ENCODE peak calls at places on chromosome 15, in nine cellular contexts. P is HFFc6; D is astrocyte of the spinal cord; X is foreskin fibroblast; Y is tibial artery; L is WTC11; H is HL-60; I is fibroblast of the aortic adventitia; T is CD4-positive, alpha-beta T cell. E is an unnamed sample.

GRCh38 chr15:50675524-50676144 is 11.0 kb downstream of the TRPM7 start:
- DNase-seq in H (no peak), L (no peak), T (no peak), X (peak), Y (no peak), D (peak), I (peak), P (peak), E (peak)

GRCh38 chr15:76972420-76973361 is 22.2 kb upstream of the PSTPIP1 start:
- DNase-seq in I (peak), H (no peak), X (no peak), D (no peak), P (no peak), T (no peak), L (no peak), Y (no peak), E (peak)

GRCh38 chr15:75702431-75702830 is 10.2 kb downstream of the CSPG4 start:
- DNase-seq in I (no peak), L (no peak), Y (peak), X (no peak), D (no peak), P (no peak), T (no peak), H (no peak), E (no peak)

GRCh38 chr15:71508081-71508682 is 302.2 kb upstream of the NR2E3 start:
- DNase-seq in L (no peak), D (no peak), Y (no peak), X (no peak), T (no peak), I (no peak), P (no peak), H (no peak), E (no peak)

GRCh38 chr15:35827949-35828348 is 282.0 kb upstream of the DPH6 start:
- DNase-seq in T (no peak), I (no peak), Y (no peak), D (no peak), L (no peak), H (no peak), X (no peak), P (no peak), E (no peak)

GRCh38 chr15:93894438-93894837 is 336.9 kb upstream of the MCTP2 start:
- DNase-seq in L (no peak), Y (no peak), P (no peak), X (no peak), H (no peak), I (no peak), D (no peak), T (no peak), E (no peak)

GRCh38 chr15:85899927-85900326 is 105.2 kb upstream of the KLHL25 start:
- DNase-seq in Y (no peak), H (no peak), X (no peak), T (no peak), P (no peak), D (no peak), I (no peak), L (no peak), E (no peak)

GRCh38 chr15:59105839-59106238 is 893 bp downstream of the CCNB2 start:
- DNase-seq in H (no peak), X (no peak), Y (no peak), P (no peak), D (no peak), I (no peak), L (no peak), T (no peak), E (no peak)

GRCh38 chr15:59284768-59285368 is 78.2 kb downstream of the LDHAL6B start:
- DNase-seq in X (no peak), Y (no peak), I (no peak), P (no peak), D (no peak), H (no peak), T (no peak), L (no peak), E (no peak)

GRCh38 chr15:25715536-25716413 is 147.4 kb downstream of the ATP10A start:
- DNase-seq in P (no peak), D (no peak), I (no peak), Y (peak), T (no peak), X (no peak), L (no peak), H (no peak), E (no peak)

GRCh38 chr15:70269991-70270751 is 172.5 kb upstream of the TLE3 start:
- DNase-seq in D (peak), I (no peak), T (no peak), X (no peak), H (no peak), Y (no peak), L (no peak), P (no peak), E (peak)

GRCh38 chr15:27623560-27624305 is 475.4 kb downstream of the OCA2 start:
- DNase-seq in P (no peak), Y (no peak), I (no peak), X (no peak), T (no peak), D (no peak), H (no peak), L (no peak), E (no peak)

GRCh38 chr15:29731865-29732264 is 90.4 kb downstream of the TJP1 start:
- DNase-seq in L (no peak), T (no peak), X (no peak), I (no peak), H (no peak), P (peak), Y (no peak), D (no peak), E (no peak)

GRCh38 chr15:39392469-39393047 is 188.3 kb upstream of the THBS1 start:
- DNase-seq in H (no peak), X (no peak), L (no peak), T (no peak), P (no peak), D (no peak), I (no peak), Y (no peak), E (no peak)

GRCh38 chr15:68403161-68403941 is 28.6 kb downstream of the ITGA11 start:
- DNase-seq in H (no peak), D (no peak), P (no peak), L (no peak), X (no peak), I (no peak), Y (peak), T (no peak), E (no peak)

GRCh38 chr15:86231864-86232801 is 152.5 kb downstream of the AGBL1 start:
- DNase-seq in Y (no peak), T (peak), H (peak), L (peak), X (no peak), D (peak), P (no peak), I (peak), E (peak)

GRCh38 chr15:71813723-71814470 is 3.5 kb downstream of the NR2E3 start:
- DNase-seq in X (no peak), H (no peak), L (no peak), T (no peak), I (no peak), P (no peak), Y (no peak), D (no peak), E (no peak)

GRCh38 chr15:38886315-38887163 is 321.9 kb upstream of the RASGRP1 start:
- DNase-seq in X (peak), T (no peak), L (no peak), I (peak), D (peak), P (peak), Y (no peak), H (no peak), E (peak)

GRCh38 chr15:57610130-57610529 is 18.4 kb downstream of the MYZAP start:
- DNase-seq in L (no peak), T (no peak), H (no peak), D (peak), I (peak), X (peak), P (peak), Y (peak), E (peak)

GRCh38 chr15:58066042-58066867 is 744 bp upstream of the ALDH1A2 start:
- DNase-seq in X (peak), P (peak), T (peak), H (peak), L (peak), D (peak), Y (peak), I (peak), E (peak)

GRCh38 chr15:47477253-47477652 is 240.1 kb upstream of the SEMA6D start:
- DNase-seq in T (no peak), I (no peak), X (no peak), D (no peak), Y (no peak), P (no peak), L (no peak), H (no peak), E (peak)

GRCh38 chr15:96356494-96357455 is 26.3 kb downstream of the NR2F2 start:
- DNase-seq in X (peak), I (peak), P (peak), L (peak), D (peak), H (peak), T (peak), Y (peak), E (peak)

GRCh38 chr15:91113036-91113435 is 13.0 kb downstream of the SV2B start:
- DNase-seq in L (peak), H (no peak), D (no peak), Y (no peak), P (no peak), I (no peak), T (no peak), X (no peak), E (no peak)

GRCh38 chr15:46091860-46092450 is 457.1 kb downstream of the SQOR start:
- DNase-seq in H (peak), X (peak), P (peak), D (peak), Y (no peak), T (no peak), L (peak), I (no peak), E (peak)

GRCh38 chr15:43067717-43068461 is 37.9 kb downstream of the UBR1 start:
- DNase-seq in H (no peak), X (peak), P (no peak), D (peak), T (no peak), L (no peak), Y (no peak), I (peak), E (peak)

GRCh38 chr15:49847436-49847835 is 226.6 kb downstream of the DTWD1 start:
- DNase-seq in T (no peak), L (no peak), H (no peak), X (no peak), Y (no peak), I (peak), D (peak), P (peak), E (peak)

GRCh38 chr15:64045774-64046346 is 425 bp downstream of the DAPK2 start:
- DNase-seq in T (no peak), L (no peak), I (no peak), D (no peak), Y (peak), P (no peak), H (no peak), X (no peak), E (no peak)

GRCh38 chr15:25683911-25684310 is 179.2 kb downstream of the ATP10A start:
- DNase-seq in L (peak), Y (no peak), T (no peak), P (no peak), H (no peak), D (no peak), I (no peak), X (no peak), E (no peak)

GRCh38 chr15:85494035-85494793 is 113.8 kb downstream of the AKAP13 start:
- DNase-seq in D (peak), P (peak), Y (no peak), X (peak), H (no peak), I (peak), L (no peak), T (no peak), E (peak)

GRCh38 chr15:89494941-89495637 is 1.3 kb downstream of the RHCG start:
- DNase-seq in Y (peak), L (peak), H (peak), I (peak), X (no peak), T (no peak), D (no peak), P (no peak), E (peak)

GRCh38 chr15:89494006-89494405 is 2.4 kb downstream of the RHCG start:
- DNase-seq in T (no peak), D (no peak), P (no peak), H (no peak), X (no peak), I (no peak), L (no peak), Y (peak), E (no peak)

GRCh38 chr15:89498574-89498906 is 2.2 kb upstream of the RHCG start:
- DNase-seq in X (no peak), D (no peak), Y (no peak), L (no peak), I (no peak), T (no peak), P (no peak), H (no peak), E (no peak)

GRCh38 chr15:89495638-89496145 is 691 bp downstream of the RHCG start:
- DNase-seq in L (no peak), I (no peak), T (no peak), Y (peak), P (no peak), D (no peak), H (peak), X (no peak), E (no peak)

GRCh38 chr15:89496155-89497098 is at the start of gene RHCG:
- DNase-seq in I (peak), L (peak), T (no peak), Y (peak), D (no peak), H (peak), X (peak), P (no peak), E (peak)
- TF ChIP-seq CTCF in I (peak), L (no peak), T (no peak), Y (no peak), D (peak), H (no peak), X (peak), P (peak), E (peak)

GRCh38 chr15:40414816-40415215 is 9.2 kb downstream of the IVD start:
- DNase-seq in D (no peak), Y (no peak), P (no peak), H (no peak), X (no peak), T (no peak), I (no peak), L (no peak), E (no peak)
- TF ChIP-seq CTCF in D (no peak), Y (no peak), P (no peak), H (no peak), X (no peak), T (no peak), I (no peak), L (no peak), E (no peak)

GRCh38 chr15:74398183-74398582 is 30.7 kb upstream of the CYP11A1 start:
- DNase-seq in H (no peak), L (no peak), P (no peak), D (no peak), Y (no peak), T (no peak), X (no peak), I (no peak), E (no peak)

GRCh38 chr15:74395319-74396145 is 28.1 kb upstream of the CYP11A1 start:
- DNase-seq in T (no peak), L (no peak), Y (no peak), H (no peak), D (no peak), X (no peak), I (no peak), P (no peak), E (no peak)

GRCh38 chr15:74397239-74398068 is 30.0 kb upstream of the CYP11A1 start:
- DNase-seq in L (no peak), P (no peak), D (no peak), H (no peak), X (no peak), Y (no peak), I (no peak), T (no peak), E (no peak)

GRCh38 chr15:74396146-74396438 is 28.6 kb upstream of the CYP11A1 start:
- DNase-seq in T (no peak), X (no peak), L (no peak), Y (no peak), H (no peak), I (no peak), P (no peak), D (no peak), E (no peak)

GRCh38 chr15:74396445-74397238 is 29.2 kb upstream of the CYP11A1 start:
- DNase-seq in P (peak), D (peak), L (no peak), Y (no peak), T (no peak), X (peak), H (peak), I (peak), E (no peak)
- TF ChIP-seq CTCF in P (peak), D (no peak), L (no peak), Y (no peak), T (no peak), X (no peak), H (no peak), I (no peak), E (no peak)

DNA sequence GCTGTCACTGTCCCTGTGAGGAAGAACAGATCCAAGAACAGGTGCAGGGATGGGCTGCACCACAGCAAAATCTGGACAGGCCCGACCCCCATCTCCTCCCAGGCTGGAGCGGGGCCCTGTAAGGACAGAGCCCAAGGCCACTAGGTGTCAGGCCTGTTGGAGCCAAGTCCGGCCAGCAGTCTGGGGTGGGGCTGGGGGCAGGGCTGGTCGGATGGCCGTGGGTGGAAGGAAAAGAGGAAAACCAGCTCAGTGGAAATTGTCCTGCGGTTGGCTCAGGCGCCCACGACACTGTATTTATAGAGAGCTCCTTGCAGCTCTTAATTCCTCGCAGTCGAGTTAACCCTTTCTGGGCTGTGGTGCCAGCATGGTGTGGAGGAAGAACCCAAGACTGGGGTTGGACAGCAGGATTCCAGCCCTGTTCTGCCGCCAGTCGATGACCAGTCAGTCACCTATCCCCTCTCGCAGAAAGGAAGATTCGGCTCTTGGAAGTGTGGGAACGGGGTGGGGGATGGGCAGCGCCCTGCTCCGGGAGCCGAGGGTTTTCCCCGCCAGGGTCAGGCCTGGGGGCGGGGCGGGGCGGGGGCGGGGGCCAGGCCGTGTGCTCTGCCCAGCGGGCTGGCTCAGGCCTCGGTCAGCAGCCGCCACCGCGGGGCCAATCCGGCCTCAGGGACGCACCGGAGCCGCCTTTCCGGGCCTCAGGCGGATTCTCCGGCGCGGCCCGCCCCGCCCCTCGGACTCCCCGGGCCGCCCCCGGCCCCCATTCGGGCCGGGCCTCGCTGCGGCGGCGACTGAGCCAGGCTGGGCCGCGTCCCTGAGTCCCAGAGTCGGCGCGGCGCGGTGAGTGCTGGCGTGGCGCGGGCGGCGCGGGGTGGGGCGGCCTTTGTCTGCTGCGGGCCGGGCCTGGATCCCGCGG is at the start of gene CD276:
- DNase-seq in I (peak), D (peak), P (peak), T (no peak), X (peak), H (no peak), Y (peak), L (peak), E (peak)
- TF ChIP-seq CTCF in I (peak), D (peak), P (peak), T (no peak), X (peak), H (no peak), Y (peak), L (no peak), E (peak)

GRCh38 chr15:51750186-51750585 is 1.2 kb upstream of the TMOD2 start:
- DNase-seq in X (no peak), D (no peak), P (no peak), H (no peak), L (no peak), Y (no peak), I (no peak), T (no peak), E (no peak)

GRCh38 chr15:51752918-51753317 is 1.5 kb downstream of the TMOD2 start:
- DNase-seq in X (no peak), Y (no peak), D (no peak), P (no peak), L (no peak), T (no peak), I (no peak), H (peak), E (no peak)

GRCh38 chr15:51750942-51751686 is at the start of gene TMOD2:
- DNase-seq in P (no peak), L (peak), D (peak), H (peak), T (peak), Y (peak), X (no peak), I (peak), E (peak)

GRCh38 chr15:51751687-51752683 is 588 bp downstream of the TMOD2 start:
- DNase-seq in X (no peak), Y (no peak), P (no peak), L (peak), H (peak), I (no peak), D (peak), T (no peak), E (peak)

DNA sequence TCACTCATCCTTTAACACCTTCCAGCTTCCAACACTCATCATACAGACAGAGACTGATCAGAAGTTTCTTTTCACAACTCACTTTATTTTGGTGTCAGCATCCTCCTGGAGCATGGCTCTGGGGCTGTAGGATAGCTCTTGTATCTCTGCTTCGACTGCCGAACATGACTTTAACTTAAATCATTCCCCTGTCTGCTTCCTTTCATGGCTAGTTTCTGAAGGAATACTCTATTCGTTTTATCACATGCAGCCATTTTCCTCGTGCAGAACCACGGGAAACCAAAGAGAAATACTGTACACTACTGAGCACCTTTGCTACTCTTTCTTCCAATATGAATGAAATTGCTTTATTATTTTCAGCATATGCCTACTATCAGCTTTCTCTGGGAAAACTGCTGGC is 2.1 kb upstream of the TMOD2 start:
- DNase-seq in L (no peak), P (no peak), Y (no peak), I (no peak), D (no peak), H (no peak), T (no peak), X (no peak), E (no peak)
- TF ChIP-seq CTCF in L (no peak), P (no peak), Y (no peak), I (no peak), D (no peak), H (no peak), T (no peak), X (no peak), E (no peak)

GRCh38 chr15:80475572-80475971 is 71.4 kb downstream of the ARNT2 start:
- DNase-seq in L (no peak), D (no peak), Y (no peak), X (no peak), P (no peak), I (no peak), H (no peak), T (no peak), E (no peak)
- TF ChIP-seq CTCF in L (no peak), D (peak), Y (no peak), X (no peak), P (peak), I (peak), H (peak), T (no peak), E (peak)

GRCh38 chr15:101775136-101775535 is 28.2 kb upstream of the OR4F6 start:
- DNase-seq in H (no peak), I (no peak), D (no peak), Y (no peak), L (no peak), X (no peak), P (no peak), T (no peak), E (no peak)

GRCh38 chr15:101772921-101773320 is 30.4 kb upstream of the OR4F6 start:
- DNase-seq in D (no peak), P (no peak), Y (no peak), X (no peak), I (no peak), L (no peak), H (no peak), T (no peak), E (no peak)

DNA sequence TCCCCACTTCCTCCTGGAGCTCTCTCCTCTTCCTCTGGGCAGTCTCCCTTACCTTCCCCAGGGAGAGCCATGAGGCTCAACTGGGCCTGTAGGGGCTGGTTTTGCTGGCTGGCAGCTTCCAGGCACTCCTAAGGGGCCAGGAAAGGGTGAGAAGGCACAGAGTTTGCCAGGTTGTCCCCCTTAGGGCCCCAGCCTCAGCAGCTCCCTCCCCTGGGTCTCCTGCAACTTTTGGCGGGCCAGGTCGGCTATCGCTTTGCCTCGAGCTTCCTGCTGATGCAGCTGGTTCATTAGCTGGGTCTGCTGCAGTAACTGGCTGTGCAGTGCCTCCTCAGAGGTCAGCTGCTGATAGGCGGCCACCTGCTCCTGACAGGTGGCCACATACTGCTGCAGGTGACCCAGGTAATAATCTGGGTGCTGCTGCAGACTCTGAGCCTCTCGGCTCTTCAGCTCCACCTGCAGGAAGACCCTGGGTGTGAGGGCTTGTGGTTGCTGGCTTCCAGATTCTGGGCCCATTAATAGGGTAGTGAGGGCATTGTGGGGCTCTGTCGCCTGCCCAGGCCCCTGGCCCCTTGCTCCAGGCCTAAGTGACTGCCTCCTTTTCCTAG is 29.7 kb upstream of the OR4F6 start:
- DNase-seq in Y (no peak), D (no peak), I (no peak), X (no peak), L (peak), P (no peak), T (no peak), H (no peak), E (no peak)
- TF ChIP-seq CTCF in Y (no peak), D (no peak), I (peak), X (peak), L (peak), P (peak), T (no peak), H (peak), E (peak)